ENCODE peak calls at places on chromosomes 7 and 10, in nine cellular contexts. E is activated CD8-positive, alpha-beta memory T cell treated with anti-CD3 and anti-CD28 coated beads for 1 hour; T is putamen; J is T-helper 2 cell; S is nephron progenitor cell; U is posterior vena cava; K is NCI-H774; P is GM13977; C is stimulated activated CD8-positive, alpha-beta memory T cell treated with anti-CD3 and anti-CD28 coated beads, Interleukin-15, amount 100 ng/mL, for 4 hours. F is an unnamed sample.
A peak's percentile ranks its signal among the peaks of the same experiment; 100 is the strongest.

GRCh38 chr10:117137031-117137910 is 799 bp downstream of the VAX1 start:
- DNase-seq in E (no peak), T (no peak), J (no peak), S (peak; percentile 63), U (no peak), K (no peak), P (peak; percentile 47), C (no peak), F (no peak)

GRCh38 chr7:37089972-37090371 is 358.7 kb downstream of the ELMO1 start:
- DNase-seq in E (no peak), T (no peak), J (no peak), S (no peak), U (no peak), K (no peak), P (no peak), C (no peak), F (no peak)

GRCh38 chr7:38329340-38329739 is 55.9 kb upstream of the TARP start:
- DNase-seq in E (no peak), T (no peak), J (no peak), S (no peak), U (no peak), K (no peak), P (no peak), C (no peak), F (no peak)

GRCh38 chr7:21011153-21011552 is 224.5 kb upstream of the SP8 start:
- DNase-seq in E (no peak), T (no peak), J (no peak), S (no peak), U (no peak), K (no peak), P (no peak), C (no peak), F (no peak)

GRCh38 chr10:131933016-131933694 is 32.3 kb downstream of the PPP2R2D start:
- DNase-seq in E (no peak), T (no peak), J (no peak), S (no peak), U (no peak), K (no peak), P (no peak), C (no peak), F (no peak)

GRCh38 chr10:91680521-91680920 is 47.6 kb upstream of the PPP1R3C start:
- DNase-seq in E (no peak), T (no peak), J (no peak), S (no peak), U (no peak), K (no peak), P (no peak), C (no peak), F (no peak)

GRCh38 chr7:36852017-36852416 is 127.7 kb upstream of the AOAH start:
- DNase-seq in E (no peak), T (no peak), J (no peak), S (no peak), U (no peak), K (no peak), P (no peak), C (no peak), F (no peak)

GRCh38 chr10:21078410-21079329 is 181.6 kb upstream of the NEBL start:
- DNase-seq in E (no peak), T (peak; percentile 44), J (no peak), S (peak; percentile 67), U (no peak), K (peak; percentile 59), P (peak; percentile 21), C (no peak), F (peak; percentile 41)

GRCh38 chr7:130897515-130898419 is 163.8 kb upstream of the KLF14 start:
- DNase-seq in E (no peak), T (no peak), J (no peak), S (no peak), U (no peak), K (no peak), P (peak; percentile 31), C (no peak), F (no peak)

GRCh38 chr7:131459256-131459655 is 97.2 kb downstream of the PODXL start:
- DNase-seq in E (no peak), T (no peak), J (no peak), S (no peak), U (no peak), K (no peak), P (no peak), C (no peak), F (no peak)

GRCh38 chr10:31345886-31346285 is 26.9 kb downstream of the ZEB1 start:
- DNase-seq in E (no peak), T (no peak), J (no peak), S (no peak), U (no peak), K (no peak), P (no peak), C (no peak), F (no peak)

GRCh38 chr7:32346253-32346652 is 143.9 kb downstream of the LSM5 start:
- DNase-seq in E (no peak), T (no peak), J (no peak), S (no peak), U (no peak), K (no peak), P (no peak), C (no peak), F (no peak)

GRCh38 chr10:30056767-30057355 is 2.5 kb downstream of the JCAD start:
- DNase-seq in E (no peak), T (no peak), J (no peak), S (peak; percentile 35), U (no peak), K (no peak), P (no peak), C (no peak), F (no peak)

GRCh38 chr7:142440219-142441073 is 182.6 kb upstream of the PRSS58 start:
- DNase-seq in E (no peak), T (no peak), J (no peak), S (no peak), U (no peak), K (no peak), P (no peak), C (no peak), F (no peak)

GRCh38 chr10:123896217-123896927 is 4.8 kb upstream of the CPXM2 start:
- DNase-seq in E (no peak), T (no peak), J (no peak), S (no peak), U (no peak), K (no peak), P (no peak), C (no peak), F (no peak)

GRCh38 chr7:124420367-124420766 is 345.2 kb downstream of the GPR37 start:
- DNase-seq in E (no peak), T (no peak), J (no peak), S (no peak), U (no peak), K (no peak), P (no peak), C (no peak), F (no peak)

GRCh38 chr10:133559216-133559615 is 6.2 kb downstream of the SYCE1 start:
- DNase-seq in E (no peak), T (no peak), J (no peak), S (no peak), U (no peak), K (no peak), P (no peak), C (no peak), F (no peak)

GRCh38 chr10:132186488-132187413 is at the start of gene DPYSL4:
- DNase-seq in E (peak; percentile 23), T (no peak), J (no peak), S (peak; percentile 60), U (no peak), K (no peak), P (peak; percentile 90), C (no peak), F (no peak)

GRCh38 chr10:118342638-118343020 is 505 bp upstream of the FAM204A start:
- DNase-seq in E (no peak), T (no peak), J (no peak), S (no peak), U (no peak), K (no peak), P (no peak), C (no peak), F (no peak)

GRCh38 chr7:44891372-44891771 is 6.0 kb upstream of the PURB start:
- DNase-seq in E (no peak), T (no peak), J (no peak), S (no peak), U (no peak), K (no peak), P (no peak), C (no peak), F (no peak)

GRCh38 chr7:131945313-131945831 is 388.9 kb upstream of the PODXL start:
- DNase-seq in E (no peak), T (peak; percentile 32), J (no peak), S (peak; percentile 84), U (peak; percentile 83), K (no peak), P (peak; percentile 74), C (no peak), F (no peak)

GRCh38 chr10:71767420-71768035 is 5.8 kb downstream of the VSIR start:
- DNase-seq in E (no peak), T (no peak), J (no peak), S (no peak), U (no peak), K (no peak), P (no peak), C (no peak), F (no peak)

GRCh38 chr10:99777918-99778716 is 4.3 kb upstream of the ABCC2 start:
- DNase-seq in E (no peak), T (no peak), J (no peak), S (no peak), U (no peak), K (no peak), P (no peak), C (no peak), F (no peak)

GRCh38 chr10:79245539-79246208 is 101.6 kb upstream of the PPIF start:
- DNase-seq in E (no peak), T (no peak), J (no peak), S (no peak), U (no peak), K (no peak), P (no peak), C (no peak), F (no peak)

GRCh38 chr7:26777383-26777782 is 87.0 kb downstream of the SKAP2 start:
- DNase-seq in E (no peak), T (no peak), J (no peak), S (no peak), U (no peak), K (no peak), P (no peak), C (no peak), F (no peak)

F was measured in SHP77 treated with DMSO at 0.1 percent for 48 hours.